ENCODE peak calls at places on chromosomes 13 and 19, in five cellular contexts. O is uterus, M is suprapubic skin, U is lung, P is tibial nerve. W is an unnamed sample. For H3K4me1, the result is how much of the 10 kb centered on the place peaks cover.

GRCh38 chr13:20197361-20197834 is 4.7 kb upstream of the GJB2 start:
- DNase-seq in M (no peak), O (no peak), U (no peak), P (no peak), W (no peak)

GRCh38 chr13:112807653-112808376 is 118.0 kb downstream of the ATP11A start:
- DNase-seq in P (no peak), M (no peak), U (no peak), O (no peak), W (peak)

GRCh38 chr13:32443111-32443510 is 15.2 kb upstream of the N4BP2L1 start:
- DNase-seq in M (no peak), O (no peak), U (no peak), P (no peak), W (no peak)

GRCh38 chr13:95641961-95642621 is 2.4 kb downstream of the DZIP1 start:
- DNase-seq in U (peak), P (no peak), O (peak), M (no peak), W (peak)

GRCh38 chr13:51689597-51689996 is 105.3 kb downstream of the WDFY2 start:
- DNase-seq in M (no peak), O (no peak), P (no peak), U (no peak), W (no peak)

GRCh38 chr19:42436006-42436405 is 6.7 kb downstream of the CXCL17 start:
- DNase-seq in O (no peak), M (no peak), P (peak), U (peak), W (no peak)

GRCh38 chr19:33388231-33388816 is 14.8 kb downstream of the CEBPG start:
- DNase-seq in M (no peak), U (no peak), O (no peak), P (no peak), W (peak)

GRCh38 chr13:113421673-113422270 is 31.5 kb downstream of the ADPRHL1 start:
- DNase-seq in U (no peak), P (no peak), O (no peak), M (no peak), W (peak)

GRCh38 chr19:34145741-34146202 is 26.5 kb upstream of the LSM14A start:
- DNase-seq in U (peak), P (no peak), O (peak), M (no peak), W (no peak)

DNA sequence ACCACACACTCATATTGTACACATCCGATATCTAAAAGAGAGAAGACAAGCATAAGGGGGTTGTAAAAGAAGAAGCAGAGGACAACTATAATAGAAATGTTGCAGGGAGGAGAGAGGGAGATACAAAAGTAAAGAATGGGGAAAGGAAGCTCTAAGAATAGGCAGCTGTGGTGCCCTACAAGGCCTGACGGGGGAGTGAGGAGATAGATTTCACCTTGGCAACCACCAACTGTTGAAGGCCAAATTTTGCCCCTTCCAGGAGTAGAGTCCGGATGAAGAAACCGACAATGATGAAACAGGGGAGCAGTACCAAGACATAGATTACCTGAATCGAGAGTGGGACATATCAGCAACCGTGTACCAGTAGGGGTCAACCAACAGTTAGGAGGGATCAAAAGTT is 15.9 kb downstream of the SLC6A16 start:
- DNase-seq in P (no peak), O (no peak), M (no peak), U (no peak), W (no peak)
- H3K4me1 ChIP-seq in P (under half), O (under half), M (under half), U (under half), W (under half)

DNA sequence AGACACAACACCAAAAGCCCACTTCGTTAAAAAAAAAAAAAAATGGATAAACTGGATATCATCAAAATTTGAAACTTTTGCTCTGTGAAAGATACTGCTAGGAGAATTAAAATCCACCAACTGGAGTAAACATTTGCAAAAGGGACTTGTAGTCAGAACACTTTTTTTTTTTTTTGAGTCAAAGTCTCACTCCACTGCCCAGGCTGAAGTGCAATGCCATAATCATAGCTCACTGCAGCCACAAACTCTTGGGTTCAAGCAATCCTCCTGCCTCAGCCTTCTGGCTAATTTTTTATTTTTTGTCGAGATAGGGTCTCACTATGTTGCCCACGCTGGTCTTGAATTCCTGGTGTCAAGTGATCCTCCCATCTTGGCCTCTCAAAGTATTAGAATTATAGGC is 9.7 kb downstream of the ELAVL1 start:
- DNase-seq in M (no peak), P (no peak), O (no peak), U (no peak), W (no peak)
- H3K27ac ChIP-seq in M (no peak), P (no peak), O (no peak), U (no peak), W (no peak)

GRCh38 chr13:23578411-23579071 is 8.3 kb downstream of the TNFRSF19 start:
- DNase-seq in U (peak), O (peak), P (peak), M (peak), W (peak)

GRCh38 chr13:23583491-23583890 is 13.3 kb downstream of the TNFRSF19 start:
- DNase-seq in M (no peak), O (no peak), P (no peak), U (no peak), W (no peak)

GRCh38 chr13:23579072-23579885 is 9.1 kb downstream of the TNFRSF19 start:
- DNase-seq in U (peak), M (peak), P (peak), O (peak), W (peak)

GRCh38 chr13:23584275-23584674 is 14.1 kb downstream of the TNFRSF19 start:
- DNase-seq in M (no peak), P (no peak), O (no peak), U (no peak), W (no peak)

GRCh38 chr13:23579886-23580706 is 9.9 kb downstream of the TNFRSF19 start:
- DNase-seq in U (no peak), P (no peak), O (no peak), M (no peak), W (no peak)
- H3K4me1 ChIP-seq in U (under half), P (under half), O (under half), M (under half), W (under half)

DNA sequence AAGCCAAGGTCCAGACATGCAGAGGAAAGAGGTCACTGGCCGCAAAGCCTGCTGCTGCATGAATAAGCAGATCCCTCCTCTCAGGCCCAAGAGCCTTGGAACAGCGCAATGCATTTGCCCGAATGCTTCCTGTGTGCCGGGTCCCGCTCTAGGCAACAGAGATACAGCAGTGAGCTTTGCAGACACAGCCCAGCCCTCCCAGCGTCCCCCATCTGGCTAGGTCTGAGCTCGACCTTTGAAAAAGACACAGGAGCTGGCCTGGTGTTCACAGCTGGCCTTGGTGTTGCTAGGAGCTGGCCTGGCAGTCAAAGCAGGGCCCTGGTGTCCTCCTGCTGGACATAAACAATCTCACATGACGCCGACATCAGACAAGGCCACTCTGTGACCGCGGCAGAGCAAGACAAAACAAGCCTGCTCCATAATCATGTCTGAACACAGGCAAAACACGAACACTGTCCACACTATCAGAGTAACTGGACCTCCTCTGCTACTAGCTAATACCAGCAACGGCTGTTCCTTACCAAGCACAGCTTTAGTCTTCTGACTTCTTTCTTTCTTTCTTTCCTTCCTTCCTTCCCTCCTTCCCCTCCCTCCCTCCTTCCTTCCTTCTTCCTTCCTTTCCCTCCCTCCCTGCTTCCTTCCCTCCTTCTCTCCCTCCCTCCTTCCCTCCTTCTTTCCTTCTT is 5.7 kb upstream of the PEX11G start:
- DNase-seq in O (no peak), U (no peak), M (no peak), P (no peak), W (peak)
- H3K27ac ChIP-seq in O (no peak), U (peak), M (peak), P (peak), W (peak)

GRCh38 chr19:10289167-10289835 is 451 bp upstream of the ICAM5 start:
- DNase-seq in P (no peak), O (no peak), U (peak), M (no peak), W (no peak)
- H3K4me1 ChIP-seq in P (half or more), O (under half), U (under half), M (half or more), W (under half)

DNA sequence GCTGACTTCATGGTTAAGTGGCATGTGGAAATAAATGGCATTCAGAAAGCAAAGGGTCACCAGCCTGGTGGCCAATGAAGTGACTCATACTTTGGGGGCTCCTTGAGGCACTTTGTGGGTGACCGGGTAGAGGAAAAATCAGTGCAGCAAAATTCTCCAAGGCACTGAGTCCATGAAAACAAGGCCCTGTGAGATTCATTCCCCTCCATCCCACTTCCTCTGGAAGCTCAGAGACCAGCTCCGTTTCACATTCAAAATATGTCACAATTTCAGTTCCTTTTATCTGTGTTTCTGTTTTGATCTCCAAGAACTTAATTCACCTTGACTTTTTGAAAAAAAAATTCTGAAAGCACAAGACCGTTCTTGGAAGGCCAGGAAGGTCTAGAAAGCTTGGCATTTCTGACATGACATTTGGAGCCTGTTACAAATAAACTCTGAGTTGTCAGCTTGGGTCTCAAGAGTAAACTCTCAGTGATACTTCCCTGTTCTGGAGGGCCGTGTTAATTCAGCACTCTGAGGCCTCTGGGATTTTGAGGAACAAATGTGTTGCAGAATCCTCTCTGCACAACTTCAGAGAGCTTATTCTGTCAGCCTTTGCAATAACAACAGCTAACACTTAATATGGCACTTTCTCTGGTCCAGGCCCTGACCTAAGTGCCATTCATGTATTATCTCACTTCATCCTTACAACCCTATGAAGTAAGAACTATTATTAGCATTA is 6.8 kb downstream of the CYSLTR2 start:
- DNase-seq in M (no peak), O (no peak), U (no peak), P (no peak), W (no peak)
- H3K27ac ChIP-seq in M (no peak), O (no peak), U (peak), P (no peak), W (peak)

DNA sequence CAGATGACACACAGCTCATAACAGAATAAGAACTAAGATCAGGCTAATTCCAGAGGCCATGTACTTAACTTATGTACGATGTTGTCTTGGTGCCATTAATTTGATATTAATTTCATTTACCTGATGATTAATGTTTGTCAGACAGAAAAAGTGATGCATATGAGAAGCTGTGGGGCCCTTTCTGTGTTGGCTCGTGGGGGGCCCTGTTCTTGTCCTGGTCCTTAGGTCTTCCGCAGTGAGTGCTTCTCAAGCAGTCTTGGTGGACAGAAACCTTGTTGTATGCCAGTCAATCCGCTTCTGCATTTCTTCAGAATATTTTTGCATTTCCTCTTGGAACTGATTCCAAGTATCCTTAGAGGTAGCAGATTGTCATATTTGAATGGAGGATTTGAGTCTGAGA is 20.2 kb downstream of the SAFB start:
- DNase-seq in O (no peak), P (no peak), M (no peak), U (no peak), W (no peak)
- H3K4me1 ChIP-seq in O (under half), P (under half), M (under half), U (under half), W (under half)

GRCh38 chr19:2047449-2048103 is 3.5 kb downstream of the MKNK2 start:
- DNase-seq in P (no peak), O (peak), U (no peak), M (peak), W (peak)
- H3K27ac ChIP-seq in P (peak), O (peak), U (peak), M (peak), W (peak)

W was measured in sigmoid colon.